ENCODE peak calls at places on chromosomes 7 and 10, in seven cellular contexts. R is body of pancreas, N is MM.1S, Z is fibroblast of villous mesenchyme, C is cardiac muscle cell, F is IMR-90, A is fibroblast of lung. M is an unnamed sample.

GRCh38 chr10:31866118-31866670 is 62.4 kb downstream of the ARHGAP12 start:
- DNase-seq in R (no peak), N (peak; percentile 15), Z (no peak), C (no peak), F (no peak), A (no peak), M (peak; percentile 69)

GRCh38 chr7:80312139-80312661 is 177.6 kb downstream of the GNAI1 start:
- DNase-seq in R (peak; percentile 32), N (no peak), Z (peak; percentile 93), C (peak; percentile 89), F (peak; percentile 94), A (peak; percentile 84), M (peak; percentile 89)

GRCh38 chr10:133258066-133258817 is 18.4 kb downstream of the ADAM8 start:
- DNase-seq in R (peak; percentile 80), N (no peak), Z (peak; percentile 31), C (no peak), F (no peak), A (no peak), M (peak; percentile 72)

GRCh38 chr10:339038-339391 is 203.8 kb downstream of the ZMYND11 start:
- DNase-seq in R (no peak), N (no peak), Z (no peak), C (no peak), F (peak; percentile 11), A (peak; percentile 13), M (peak; percentile 74)

GRCh38 chr7:5278781-5279180 is 4.0 kb upstream of the SLC29A4 start:
- DNase-seq in R (no peak), N (no peak), Z (no peak), C (peak; percentile 51), F (no peak), A (no peak), M (no peak)

GRCh38 chr10:28991738-28992270 is 297.1 kb upstream of the LYZL1 start:
- DNase-seq in R (peak; percentile 60), N (peak; percentile 14), Z (peak; percentile 47), C (peak; percentile 76), F (peak; percentile 53), A (peak; percentile 83), M (peak; percentile 28)

GRCh38 chr7:39697481-39697880 is 74.1 kb downstream of the RALA start:
- DNase-seq in R (no peak), N (no peak), Z (no peak), C (no peak), F (no peak), A (no peak), M (no peak)

GRCh38 chr7:136509466-136509865 is 359.0 kb upstream of the CHRM2 start:
- DNase-seq in R (no peak), N (no peak), Z (no peak), C (no peak), F (no peak), A (no peak), M (no peak)

GRCh38 chr7:98638853-98639252 is 21.8 kb downstream of the NPTX2 start:
- DNase-seq in R (no peak), N (no peak), Z (no peak), C (no peak), F (no peak), A (no peak), M (no peak)

GRCh38 chr7:138979988-138980574 is 1.1 kb downstream of the KIAA1549 start:
- DNase-seq in R (no peak), N (no peak), Z (peak; percentile 22), C (peak; percentile 2), F (no peak), A (peak; percentile 45), M (peak; percentile 16)

GRCh38 chr10:123909866-123910265 is 18.3 kb upstream of the CPXM2 start:
- DNase-seq in R (no peak), N (no peak), Z (no peak), C (no peak), F (no peak), A (no peak), M (no peak)

GRCh38 chr7:130853503-130854279 is 119.7 kb upstream of the KLF14 start:
- DNase-seq in R (no peak), N (no peak), Z (peak; percentile 71), C (no peak), F (peak; percentile 69), A (peak; percentile 78), M (peak; percentile 95)

DNA sequence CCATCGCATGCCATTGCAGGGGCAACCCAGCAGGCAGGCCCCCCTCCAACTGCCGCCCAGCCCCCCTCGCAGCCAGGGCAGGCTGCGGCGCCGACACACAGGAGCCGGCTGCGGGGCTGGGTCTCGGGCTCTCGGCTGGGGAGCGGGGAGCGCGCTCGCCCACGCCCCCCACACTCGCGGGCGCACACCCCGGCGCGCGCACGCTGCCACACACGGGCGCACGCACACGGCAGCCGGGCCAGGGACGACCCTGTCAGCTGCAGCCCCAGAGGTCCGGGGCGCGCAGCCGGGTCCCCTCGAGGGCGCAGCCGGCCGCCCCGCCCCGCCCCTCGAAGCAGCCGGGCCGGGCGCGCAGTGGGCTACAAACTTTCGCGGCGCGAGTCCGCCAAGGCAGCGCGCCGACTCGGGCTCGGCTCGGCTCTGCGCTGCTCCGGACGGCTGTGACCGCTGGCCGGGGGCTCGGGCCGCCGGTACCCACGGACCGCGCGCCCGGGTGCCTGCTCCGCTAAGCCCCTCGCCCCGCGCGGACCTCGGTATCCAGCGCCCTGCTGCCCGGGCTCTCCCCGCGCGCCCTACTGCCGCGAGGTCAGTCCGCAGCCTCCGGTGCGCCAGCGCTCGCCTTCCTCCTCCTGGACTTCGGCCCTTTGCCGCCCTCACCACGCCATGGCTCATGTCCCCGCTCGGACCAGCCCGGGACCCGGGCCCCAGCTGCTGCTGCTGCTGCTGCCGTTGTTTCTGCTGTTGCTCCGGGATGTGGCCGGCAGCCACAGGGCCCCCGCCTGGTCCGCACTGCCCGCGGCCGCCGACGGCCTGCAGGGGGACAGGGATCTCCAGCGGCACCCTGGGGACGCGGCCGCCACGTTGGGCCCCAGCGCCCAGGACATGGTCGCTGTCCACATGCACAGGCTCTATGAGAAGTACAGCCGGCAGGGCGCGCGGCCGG is at the start of gene GDF10:
- DNase-seq in R (peak; percentile 67), N (no peak), Z (no peak), C (peak; percentile 7), F (no peak), A (peak; percentile 1), M (no peak)
- H3K4me3 ChIP-seq in R (peak within 1 kb of the TSS; percentile 46), N (no peak within 1 kb of the TSS), Z (no peak within 1 kb of the TSS), C (peak within 1 kb of the TSS; percentile 41), F (peak within 1 kb of the TSS; percentile 25), A (peak within 1 kb of the TSS; percentile 26), M (no peak within 1 kb of the TSS)

GRCh38 chr10:117710181-117710798 is 167.7 kb downstream of the EMX2 start:
- DNase-seq in R (no peak), N (no peak), Z (no peak), C (no peak), F (no peak), A (no peak), M (no peak)
- TF ChIP-seq CTCF in R (no peak), N (no peak), Z (no peak), C (no peak), F (no peak), A (no peak), M (no peak)

GRCh38 chr7:143384741-143385631 is 3.8 kb downstream of the ZYX start:
- DNase-seq in R (no peak), N (no peak), Z (peak; percentile 66), C (peak; percentile 81), F (no peak), A (no peak), M (no peak)
- H3K4me3 ChIP-seq in R (no peak overlapping the region), N (no peak overlapping the region), Z (peak overlapping the region; percentile 95), C (no peak overlapping the region), F (peak overlapping the region; percentile 68), A (peak overlapping the region; percentile 90), M (no peak overlapping the region)

DNA sequence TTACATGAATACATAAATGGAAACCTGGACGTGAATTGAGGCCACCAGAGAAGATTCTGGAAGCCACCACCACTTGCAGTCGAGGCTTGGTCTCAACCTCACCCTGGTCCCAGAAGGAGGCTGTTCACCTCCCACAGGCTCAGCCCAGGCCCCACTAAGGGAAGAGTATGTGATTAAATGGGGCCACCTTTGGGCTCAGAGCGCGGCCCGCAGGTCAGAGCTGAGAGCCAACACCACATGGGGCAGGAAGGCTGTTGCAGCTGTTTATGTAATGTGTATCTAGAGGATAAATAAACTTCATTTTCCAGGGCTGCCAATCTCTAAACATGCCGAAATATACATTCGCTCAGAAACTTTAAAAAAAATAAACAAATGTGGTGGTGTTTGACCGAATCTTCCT is 17.6 kb upstream of the FGFR2 start:
- DNase-seq in R (no peak), N (no peak), Z (peak; percentile 28), C (no peak), F (no peak), A (no peak), M (no peak)
- TF ChIP-seq CTCF in R (no peak), N (no peak), Z (no peak), C (no peak), F (no peak), A (no peak), M (no peak)

GRCh38 chr7:111089822-111090426 is 1.0 kb upstream of the LRRN3 start:
- DNase-seq in R (no peak), N (peak; percentile 83), Z (peak; percentile 43), C (peak; percentile 72), F (peak; percentile 64), A (peak; percentile 44), M (peak; percentile 63)

GRCh38 chr7:111088328-111088727 is 2.6 kb upstream of the LRRN3 start:
- DNase-seq in R (no peak), N (no peak), Z (no peak), C (no peak), F (no peak), A (no peak), M (no peak)

GRCh38 chr7:111091623-111092370 is 870 bp downstream of the LRRN3 start:
- DNase-seq in R (no peak), N (no peak), Z (no peak), C (no peak), F (no peak), A (no peak), M (no peak)

GRCh38 chr7:111092406-111093160 is 1.7 kb downstream of the LRRN3 start:
- DNase-seq in R (no peak), N (peak; percentile 82), Z (no peak), C (no peak), F (no peak), A (no peak), M (no peak)

GRCh38 chr7:111090834-111091233 is at the start of gene LRRN3:
- DNase-seq in R (peak; percentile 29), N (no peak), Z (peak; percentile 29), C (peak; percentile 61), F (peak; percentile 61), A (peak; percentile 75), M (no peak)
- H3K4me3 ChIP-seq in R (no peak within 1 kb of the TSS), N (peak within 1 kb of the TSS; percentile 36), Z (peak within 1 kb of the TSS; percentile 25), C (peak within 1 kb of the TSS; percentile 54), F (peak within 1 kb of the TSS; percentile 39), A (peak within 1 kb of the TSS; percentile 55), M (no peak within 1 kb of the TSS)

DNA sequence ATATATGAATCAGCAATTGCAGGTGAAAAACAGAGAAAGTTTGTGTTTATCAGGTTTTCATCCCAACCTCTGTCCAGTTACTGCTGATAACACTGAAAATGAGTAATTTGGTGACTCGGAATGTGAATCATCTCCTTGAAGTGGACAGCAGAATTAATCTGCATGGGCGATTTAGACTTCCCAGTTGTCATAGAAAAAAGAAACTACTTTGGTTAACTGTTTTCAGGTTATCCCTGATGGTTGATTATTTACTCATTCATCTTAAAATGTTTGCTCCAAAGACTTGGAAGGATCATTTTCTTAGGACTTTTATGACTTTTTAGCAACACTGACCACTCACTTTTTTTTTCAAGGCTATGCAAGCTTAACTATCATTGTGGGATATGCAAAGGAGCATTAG is 504.1 kb upstream of the ANKRD30A start:
- DNase-seq in R (no peak), N (no peak), Z (no peak), C (no peak), F (peak; percentile 63), A (peak; percentile 58), M (peak; percentile 23)
- TF ChIP-seq CTCF in R (no peak), N (no peak), Z (no peak), C (no peak), F (no peak), A (no peak), M (no peak)

M was measured in epithelial cell of esophagus.